ENCODE peak calls at places on chromosomes 6 and 20, in nine cellular contexts. W is cardiac fibroblast; M is epithelial cell of esophagus; K is CD4-positive, alpha-beta T cell; P is IMR-90; Q is osteocyte; N is GM12865; U is omental fat pad; A is AG09319. C is an unnamed sample.
A peak's percentile ranks its signal among the peaks of the same experiment; 100 is the strongest.

GRCh38 chr6:98039876-98040605 is 757.0 kb upstream of the MMS22L start:
- DNase-seq in W (peak; percentile 16), M (peak; percentile 47), K (no peak), P (peak; percentile 0), Q (no peak), N (no peak), U (no peak), A (no peak), C (no peak)

GRCh38 chr6:16669227-16669626 is 92.0 kb downstream of the ATXN1 start:
- DNase-seq in W (peak; percentile 53), M (peak; percentile 74), K (peak; percentile 53), P (peak; percentile 65), Q (no peak), N (peak; percentile 35), U (no peak), A (no peak), C (no peak)

GRCh38 chr6:117304446-117304845 is 39.1 kb downstream of the VGLL2 start:
- DNase-seq in W (no peak), M (no peak), K (no peak), P (no peak), Q (no peak), N (no peak), U (no peak), A (no peak), C (no peak)

GRCh38 chr20:55437778-55438417 is 567.4 kb downstream of the CBLN4 start:
- DNase-seq in W (no peak), M (no peak), K (no peak), P (no peak), Q (no peak), N (no peak), U (no peak), A (no peak), C (no peak)

GRCh38 chr6:130811932-130812331 is 15.3 kb upstream of the SMLR1 start:
- DNase-seq in W (no peak), M (no peak), K (no peak), P (peak; percentile 63), Q (no peak), N (no peak), U (no peak), A (no peak), C (no peak)

GRCh38 chr6:12266571-12266970 is 23.6 kb upstream of the EDN1 start:
- DNase-seq in W (peak; percentile 33), M (peak; percentile 55), K (no peak), P (peak; percentile 77), Q (no peak), N (no peak), U (no peak), A (no peak), C (no peak)

GRCh38 chr6:161161889-161162624 is 111.8 kb downstream of the AGPAT4 start:
- DNase-seq in W (peak; percentile 74), M (no peak), K (no peak), P (peak; percentile 59), Q (no peak), N (no peak), U (no peak), A (peak; percentile 74), C (no peak)

GRCh38 chr6:28634758-28635546 is 109.3 kb downstream of the GPX5 start:
- DNase-seq in W (peak; percentile 20), M (no peak), K (no peak), P (no peak), Q (no peak), N (no peak), U (no peak), A (no peak), C (peak; percentile 42)

GRCh38 chr6:46541556-46541955 is 50.3 kb upstream of the RCAN2 start:
- DNase-seq in W (no peak), M (no peak), K (no peak), P (no peak), Q (no peak), N (no peak), U (no peak), A (no peak), C (no peak)

GRCh38 chr6:9086331-9086730 is 651.0 kb upstream of the SLC35B3 start:
- DNase-seq in W (no peak), M (peak; percentile 5), K (no peak), P (no peak), Q (no peak), N (no peak), U (no peak), A (peak; percentile 11), C (no peak)

GRCh38 chr20:49510562-49511117 is 28.2 kb upstream of the KCNB1 start:
- DNase-seq in W (peak; percentile 92), M (no peak), K (no peak), P (peak; percentile 83), Q (no peak), N (no peak), U (peak; percentile 36), A (peak; percentile 81), C (no peak)

GRCh38 chr6:149210376-149210775 is 107.1 kb upstream of the TAB2 start:
- DNase-seq in W (peak; percentile 56), M (peak; percentile 30), K (no peak), P (peak; percentile 77), Q (no peak), N (peak; percentile 42), U (no peak), A (no peak), C (no peak)

GRCh38 chr20:51500311-51500710 is 42.2 kb downstream of the NFATC2 start:
- DNase-seq in W (no peak), M (peak; percentile 76), K (peak; percentile 22), P (no peak), Q (no peak), N (peak; percentile 75), U (no peak), A (no peak), C (no peak)

GRCh38 chr6:111880181-111880944 is 7.1 kb upstream of the FYN start:
- DNase-seq in W (peak; percentile 31), M (peak; percentile 16), K (no peak), P (peak; percentile 54), Q (no peak), N (no peak), U (no peak), A (no peak), C (no peak)

GRCh38 chr6:144776031-144776819 is 491.1 kb downstream of the UTRN start:
- DNase-seq in W (no peak), M (no peak), K (no peak), P (no peak), Q (no peak), N (no peak), U (no peak), A (no peak), C (no peak)

GRCh38 chr6:157139054-157139708 is 184.1 kb downstream of the TMEM242 start:
- DNase-seq in W (no peak), M (no peak), K (no peak), P (no peak), Q (no peak), N (no peak), U (no peak), A (no peak), C (no peak)

GRCh38 chr20:31945790-31946189 is 6.1 kb downstream of the PDRG1 start:
- DNase-seq in W (no peak), M (no peak), K (no peak), P (no peak), Q (no peak), N (no peak), U (no peak), A (no peak), C (no peak)

GRCh38 chr20:39897781-39898466 is 791.1 kb downstream of the MAFB start:
- DNase-seq in W (no peak), M (peak; percentile 46), K (no peak), P (no peak), Q (no peak), N (no peak), U (no peak), A (no peak), C (no peak)

GRCh38 chr20:63934271-63935068 is 21.7 kb downstream of the UCKL1 start:
- DNase-seq in W (no peak), M (no peak), K (no peak), P (no peak), Q (no peak), N (no peak), U (no peak), A (no peak), C (peak; percentile 36)
- TF ChIP-seq CTCF in W (peak; percentile 41), M (peak; percentile 37), K (peak; percentile 22), P (peak; percentile 27), Q (peak; percentile 45), N (peak; percentile 11), U (no peak), A (peak; percentile 30), C (peak; percentile 58)

DNA sequence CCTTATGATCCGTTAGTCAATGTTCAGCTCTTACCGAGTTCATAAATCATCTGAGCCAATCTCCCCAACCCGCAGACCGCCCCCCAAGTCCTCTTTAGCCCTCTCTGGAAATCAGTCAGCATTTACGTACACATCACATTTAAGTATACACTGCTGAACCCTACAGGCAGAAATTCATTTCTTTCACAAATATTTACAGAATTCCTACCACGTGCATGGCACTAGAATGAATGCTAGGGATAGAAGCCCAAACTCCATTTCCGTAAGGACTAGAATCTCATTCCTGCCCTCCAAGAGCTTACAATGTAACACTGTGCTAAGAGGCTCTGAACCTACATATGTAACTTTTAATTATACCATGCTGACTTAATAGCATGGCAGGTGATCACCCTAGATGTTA is 1.8 kb downstream of the OSER1 start:
- DNase-seq in W (peak; percentile 26), M (no peak), K (no peak), P (peak; percentile 66), Q (no peak), N (peak; percentile 38), U (no peak), A (no peak), C (no peak)
- TF ChIP-seq CTCF in W (no peak), M (no peak), K (no peak), P (peak; percentile 30), Q (peak; percentile 14), N (no peak), U (no peak), A (no peak), C (no peak)

GRCh38 chr6:163085426-163085825 is 329.1 kb upstream of the QKI start:
- DNase-seq in W (no peak), M (no peak), K (no peak), P (no peak), Q (no peak), N (no peak), U (no peak), A (no peak), C (no peak)
- TF ChIP-seq CTCF in W (no peak), M (no peak), K (no peak), P (no peak), Q (no peak), N (no peak), U (no peak), A (no peak), C (no peak)

DNA sequence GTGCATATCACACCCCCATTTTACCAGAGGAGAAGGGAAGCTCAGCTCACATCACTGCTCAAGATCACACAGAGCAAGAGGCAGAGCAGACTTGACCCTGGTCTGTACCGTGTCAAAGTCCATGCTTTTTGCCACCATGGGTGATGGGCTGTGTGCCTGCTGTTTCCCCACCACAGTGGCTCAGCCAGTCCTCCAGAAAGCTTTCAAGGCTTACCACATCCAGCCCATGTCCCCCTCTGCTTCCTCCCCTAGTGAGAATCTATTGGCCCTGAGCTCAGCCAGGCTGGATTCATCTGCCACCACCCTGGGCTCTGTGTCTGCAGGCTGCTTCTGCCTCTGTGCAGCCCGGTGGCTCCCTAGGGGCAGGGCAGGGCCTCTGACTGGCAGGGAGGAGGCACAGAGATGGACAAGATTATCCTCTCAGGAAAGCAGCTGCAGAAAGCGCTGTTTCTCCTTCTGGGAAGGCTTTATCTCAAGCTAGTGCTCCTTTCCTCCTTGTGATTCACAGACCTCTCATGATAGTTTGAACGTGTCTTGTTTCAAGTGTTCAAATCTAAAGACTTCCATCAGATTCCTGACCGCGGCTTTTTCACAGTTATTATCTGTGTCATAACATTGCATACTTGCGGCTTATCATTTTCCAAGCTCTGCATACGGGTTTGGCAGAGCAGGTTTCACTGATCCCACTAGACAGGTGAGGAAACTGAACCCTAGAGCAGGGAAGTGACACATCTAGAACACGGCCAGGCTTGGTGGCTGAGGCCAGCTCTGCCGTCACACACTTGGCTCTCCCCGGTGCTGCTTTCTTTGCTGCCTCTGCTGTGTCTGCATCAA is 37.4 kb downstream of the VEGFA start:
- DNase-seq in W (peak; percentile 46), M (no peak), K (no peak), P (peak; percentile 71), Q (no peak), N (no peak), U (no peak), A (no peak), C (no peak)
- TF ChIP-seq CTCF in W (no peak), M (no peak), K (no peak), P (no peak), Q (no peak), N (no peak), U (no peak), A (no peak), C (no peak)